ENCODE peak calls at places on chromosomes 6 and 20, in five cellular contexts. K is colonic mucosa; W is CD8-positive, alpha-beta memory T cell; Z is SK-N-SH; N is vagina. U is an unnamed sample.
A peak's percentile ranks its signal among the peaks of the same experiment; 100 is the strongest.

GRCh38 chr20:41316009-41316408 is 1.5 kb downstream of the ZHX3 start:
- DNase-seq in K (no peak), W (no peak), Z (no peak), N (peak; percentile 8), U (no peak)

GRCh38 chr6:5787054-5787720 is 219.5 kb downstream of the NRN1 start:
- DNase-seq in K (no peak), W (no peak), Z (no peak), N (no peak), U (no peak)

GRCh38 chr6:36848658-36849441 is 9.6 kb upstream of the CPNE5 start:
- DNase-seq in K (peak; percentile 84), W (no peak), Z (peak; percentile 51), N (no peak), U (no peak)

GRCh38 chr6:5190467-5190866 is 70.3 kb downstream of the LYRM4 start:
- DNase-seq in K (no peak), W (no peak), Z (no peak), N (no peak), U (no peak)

GRCh38 chr6:26205161-26205624 is 118.0 kb downstream of the HFE start:
- DNase-seq in K (peak; percentile 79), W (peak; percentile 67), Z (peak; percentile 49), N (no peak), U (peak; percentile 94)

GRCh38 chr20:33093582-33093981 is 14.1 kb downstream of the BPIFB4 start:
- DNase-seq in K (no peak), W (no peak), Z (no peak), N (no peak), U (no peak)

GRCh38 chr6:170174124-170174770 is 116.6 kb downstream of the DLL1 start:
- DNase-seq in K (peak; percentile 23), W (no peak), Z (peak; percentile 17), N (peak; percentile 86), U (peak; percentile 78)

GRCh38 chr6:10487668-10488327 is 33.4 kb upstream of the GCNT2 start:
- DNase-seq in K (no peak), W (no peak), Z (peak; percentile 30), N (no peak), U (no peak)

GRCh38 chr6:24489881-24490280 is 503 bp upstream of the GPLD1 start:
- DNase-seq in K (no peak), W (no peak), Z (no peak), N (no peak), U (no peak)

GRCh38 chr6:142851601-142852000 is 93.4 kb downstream of the HIVEP2 start:
- DNase-seq in K (no peak), W (no peak), Z (no peak), N (no peak), U (no peak)

GRCh38 chr20:2295886-2296544 is at the start of gene TGM3:
- DNase-seq in K (no peak), W (no peak), Z (no peak), N (no peak), U (no peak)

GRCh38 chr6:170285482-170285881 is 5.4 kb downstream of the DLL1 start:
- DNase-seq in K (no peak), W (no peak), Z (no peak), N (no peak), U (peak; percentile 54)

GRCh38 chr20:17966432-17967312 is 1.9 kb downstream of the SNX5 start:
- DNase-seq in K (no peak), W (no peak), Z (peak; percentile 55), N (no peak), U (no peak)

GRCh38 chr20:63628246-63628975 is 1.5 kb upstream of the GMEB2 start:
- DNase-seq in K (peak; percentile 80), W (no peak), Z (peak; percentile 70), N (no peak), U (peak; percentile 87)

GRCh38 chr6:37699138-37699766 is 1.6 kb upstream of the MDGA1 start:
- DNase-seq in K (no peak), W (peak; percentile 65), Z (no peak), N (no peak), U (no peak)

GRCh38 chr6:169723200-169723909 is 945 bp downstream of the PHF10 start:
- DNase-seq in K (peak; percentile 72), W (peak; percentile 54), Z (peak; percentile 81), N (peak; percentile 88), U (peak; percentile 94)

GRCh38 chr6:71012871-71013456 is 56.1 kb upstream of the B3GAT2 start:
- DNase-seq in K (no peak), W (no peak), Z (peak; percentile 56), N (no peak), U (no peak)

GRCh38 chr20:35129647-35130069 is 17.5 kb downstream of the EDEM2 start:
- DNase-seq in K (no peak), W (no peak), Z (no peak), N (no peak), U (no peak)

GRCh38 chr6:110518281-110518623 is 41.8 kb upstream of the SLC22A16 start:
- DNase-seq in K (no peak), W (no peak), Z (peak; percentile 36), N (no peak), U (no peak)

GRCh38 chr6:52190409-52190808 is 4.2 kb downstream of the IL17A start:
- DNase-seq in K (no peak), W (no peak), Z (no peak), N (no peak), U (no peak)

GRCh38 chr20:21640556-21640955 is 64.9 kb upstream of the PAX1 start:
- DNase-seq in K (no peak), W (no peak), Z (no peak), N (no peak), U (no peak)

GRCh38 chr20:8229090-8229489 is 97.0 kb downstream of the PLCB1 start:
- DNase-seq in K (no peak), W (no peak), Z (no peak), N (no peak), U (no peak)

GRCh38 chr20:44429419-44430269 is 46.0 kb upstream of the TTPAL start:
- DNase-seq in K (no peak), W (no peak), Z (no peak), N (no peak), U (no peak)

GRCh38 chr20:34220581-34220980 is 20.6 kb upstream of the ASIP start:
- DNase-seq in K (no peak), W (no peak), Z (no peak), N (no peak), U (no peak)

GRCh38 chr6:3758842-3759144 is 7.3 kb upstream of the PXDC1 start:
- DNase-seq in K (no peak), W (no peak), Z (no peak), N (no peak), U (no peak)

GRCh38 chr6:3757241-3757641 is 5.7 kb upstream of the PXDC1 start:
- DNase-seq in K (no peak), W (no peak), Z (no peak), N (no peak), U (no peak)

GRCh38 chr6:3761989-3762270 is 10.4 kb upstream of the PXDC1 start:
- DNase-seq in K (no peak), W (no peak), Z (no peak), N (peak; percentile 83), U (no peak)

GRCh38 chr6:3762359-3762758 is 10.8 kb upstream of the PXDC1 start:
- DNase-seq in K (no peak), W (no peak), Z (no peak), N (peak; percentile 71), U (no peak)

GRCh38 chr6:3759656-3760245 is 8.2 kb upstream of the PXDC1 start:
- DNase-seq in K (no peak), W (no peak), Z (no peak), N (no peak), U (no peak)
- H3K27ac ChIP-seq in K (no peak overlapping the region), W (no peak overlapping the region), Z (peak overlapping the region; percentile 25), N (peak overlapping the region; percentile 8), U (no peak overlapping the region)

GRCh38 chr20:49831770-49832631 is 19.4 kb downstream of the SLC9A8 start:
- DNase-seq in K (no peak), W (no peak), Z (no peak), N (no peak), U (no peak)

GRCh38 chr20:49833483-49833882 is 20.9 kb downstream of the SLC9A8 start:
- DNase-seq in K (no peak), W (no peak), Z (no peak), N (no peak), U (no peak)

GRCh38 chr20:49831022-49831769 is 18.6 kb downstream of the SLC9A8 start:
- DNase-seq in K (no peak), W (no peak), Z (no peak), N (no peak), U (no peak)

GRCh38 chr20:49835031-49835430 is 22.4 kb downstream of the SLC9A8 start:
- DNase-seq in K (no peak), W (no peak), Z (peak; percentile 44), N (no peak), U (no peak)

DNA sequence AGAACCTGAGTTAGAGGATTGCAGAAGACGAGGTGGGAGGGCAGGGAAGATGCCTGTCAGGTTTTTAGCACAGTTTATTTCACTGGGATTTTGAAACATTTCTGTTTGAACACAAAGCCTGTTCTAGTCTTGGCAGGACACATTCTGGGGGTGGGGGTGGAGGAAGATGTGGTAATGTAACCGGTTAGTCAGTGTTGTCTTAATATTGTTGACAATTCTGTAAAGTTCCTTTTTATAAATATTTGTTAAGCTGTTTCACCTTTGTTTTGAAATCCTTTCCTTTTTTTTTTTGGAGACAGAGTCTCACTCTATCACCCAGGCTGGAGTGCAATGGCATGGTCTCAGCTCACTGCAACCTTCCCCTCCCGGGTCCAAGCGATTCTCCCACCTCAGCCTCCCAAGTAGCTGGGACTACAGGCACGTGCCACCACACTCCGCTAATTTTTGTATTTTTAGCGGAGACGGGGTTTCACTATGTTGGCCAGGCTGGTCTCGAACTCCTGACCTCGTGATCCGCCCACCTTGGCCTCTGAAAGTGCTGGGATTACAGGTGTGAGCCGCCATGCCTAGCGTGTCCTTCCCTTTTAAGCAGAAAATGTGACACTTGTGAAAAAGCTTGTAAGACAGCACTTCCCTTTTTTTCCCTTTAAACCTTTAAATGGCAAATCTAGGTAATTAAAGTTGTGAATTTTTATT is 20.2 kb downstream of the SLC9A8 start:
- DNase-seq in K (no peak), W (no peak), Z (no peak), N (no peak), U (no peak)
- H3K27ac ChIP-seq in K (no peak overlapping the region), W (no peak overlapping the region), Z (no peak overlapping the region), N (no peak overlapping the region), U (peak overlapping the region; percentile 85)

GRCh38 chr6:166958926-166959861 is 2.8 kb upstream of the RNASET2 start:
- DNase-seq in K (peak; percentile 61), W (peak; percentile 25), Z (no peak), N (no peak), U (peak; percentile 87)
- H3K27ac ChIP-seq in K (peak overlapping the region; percentile 67), W (peak overlapping the region; percentile 55), Z (no peak overlapping the region), N (no peak overlapping the region), U (peak overlapping the region; percentile 100)

DNA sequence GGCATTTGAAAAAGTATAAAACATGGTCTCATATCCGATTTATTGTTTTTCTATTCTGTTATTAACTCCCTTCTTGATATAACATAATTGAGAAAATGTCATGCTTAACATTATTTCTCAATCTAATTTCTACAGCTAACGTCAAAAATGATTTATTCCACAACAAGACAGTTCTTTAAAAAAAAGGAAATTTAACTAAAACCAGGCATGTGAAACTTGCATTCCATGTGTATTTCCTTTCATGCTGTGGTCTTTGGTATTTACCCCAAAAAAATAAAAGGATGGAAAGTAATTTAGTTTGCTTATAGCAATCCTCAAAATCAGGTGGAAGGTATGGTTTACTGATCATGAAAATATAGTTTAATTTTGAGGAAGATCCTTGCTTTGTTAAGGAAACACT is 142.8 kb downstream of the COL21A1 start:
- DNase-seq in K (no peak), W (no peak), Z (no peak), N (no peak), U (no peak)
- H3K27ac ChIP-seq in K (no peak overlapping the region), W (no peak overlapping the region), Z (peak overlapping the region; percentile 71), N (no peak overlapping the region), U (no peak overlapping the region)

GRCh38 chr20:58826271-58826670 is 24.4 kb downstream of the GNAS-AS1 start:
- DNase-seq in K (no peak), W (no peak), Z (no peak), N (no peak), U (no peak)
- H3K27ac ChIP-seq in K (no peak overlapping the region), W (no peak overlapping the region), Z (no peak overlapping the region), N (no peak overlapping the region), U (no peak overlapping the region)